ENCODE peak calls at places on chromosomes 3 and 15, in five cellular contexts. Y is left lung; Z is heart left ventricle; S is naive thymus-derived CD4-positive, alpha-beta T cell; G is tibial artery. N is an unnamed sample.

GRCh38 chr15:67828379-67828968 is 3.2 kb downstream of the SKOR1 start:
- DNase-seq in S (no peak), Y (no peak), G (peak; percentile 61), Z (no peak), N (no peak)

GRCh38 chr3:15651396-15651795 is 49.9 kb downstream of the BTD start:
- DNase-seq in Z (no peak), Y (no peak), S (no peak), G (no peak), N (no peak)

GRCh38 chr3:149375824-149376196 is 1.6 kb downstream of the TM4SF1 start:
- DNase-seq in S (no peak), Z (no peak), G (no peak), Y (no peak), N (no peak)

GRCh38 chr15:85457392-85457968 is 77.1 kb downstream of the AKAP13 start:
- DNase-seq in Y (no peak), S (no peak), Z (no peak), G (no peak), N (no peak)

GRCh38 chr15:82543155-82543554 is 2.9 kb upstream of the RPS17 start:
- DNase-seq in S (no peak), Y (no peak), G (no peak), Z (no peak), N (peak; percentile 77)

GRCh38 chr3:196774191-196774820 is 34.6 kb downstream of the PAK2 start:
- DNase-seq in G (no peak), Z (no peak), S (no peak), Y (no peak), N (peak; percentile 66)

GRCh38 chr15:92073044-92073785 is 219.7 kb downstream of the SLCO3A1 start:
- DNase-seq in S (no peak), Y (no peak), Z (no peak), G (no peak), N (no peak)

GRCh38 chr3:16632395-16632794 is 27.2 kb upstream of the DAZL start:
- DNase-seq in Y (no peak), S (no peak), G (no peak), Z (no peak), N (no peak)

GRCh38 chr3:191141728-191142127 is 57.3 kb upstream of the OSTN start:
- DNase-seq in G (no peak), Y (no peak), Z (no peak), S (no peak), N (peak; percentile 90)

GRCh38 chr3:65018801-65019200 is 331.0 kb upstream of the ADAMTS9 start:
- DNase-seq in S (no peak), Z (no peak), G (no peak), Y (no peak), N (no peak)

GRCh38 chr15:62610499-62610898 is 432.0 kb upstream of the TPM1 start:
- DNase-seq in Y (no peak), Z (no peak), S (no peak), G (no peak), N (no peak)

GRCh38 chr3:74844428-74844827 is 230.0 kb upstream of the CNTN3 start:
- DNase-seq in S (no peak), G (no peak), Y (no peak), Z (no peak), N (peak; percentile 31)

GRCh38 chr3:113212155-113212844 is 943 bp downstream of the BOC start:
- DNase-seq in Z (no peak), G (no peak), S (no peak), Y (no peak), N (peak; percentile 69)

GRCh38 chr15:68700395-68701123 is 120.1 kb downstream of the ANP32A start:
- DNase-seq in Z (peak; percentile 84), G (peak; percentile 85), Y (no peak), S (no peak), N (peak; percentile 80)

GRCh38 chr15:66126057-66126855 is 127.3 kb downstream of the MEGF11 start:
- DNase-seq in S (no peak), Z (no peak), Y (no peak), G (no peak), N (no peak)
- H3K27me3 ChIP-seq in S (no peaks in the 10 kb centered on the region), Z (no peaks in the 10 kb centered on the region), Y (no peaks in the 10 kb centered on the region), G (no peaks in the 10 kb centered on the region), N (peaks cover 71% of the 10 kb centered on the region)

DNA sequence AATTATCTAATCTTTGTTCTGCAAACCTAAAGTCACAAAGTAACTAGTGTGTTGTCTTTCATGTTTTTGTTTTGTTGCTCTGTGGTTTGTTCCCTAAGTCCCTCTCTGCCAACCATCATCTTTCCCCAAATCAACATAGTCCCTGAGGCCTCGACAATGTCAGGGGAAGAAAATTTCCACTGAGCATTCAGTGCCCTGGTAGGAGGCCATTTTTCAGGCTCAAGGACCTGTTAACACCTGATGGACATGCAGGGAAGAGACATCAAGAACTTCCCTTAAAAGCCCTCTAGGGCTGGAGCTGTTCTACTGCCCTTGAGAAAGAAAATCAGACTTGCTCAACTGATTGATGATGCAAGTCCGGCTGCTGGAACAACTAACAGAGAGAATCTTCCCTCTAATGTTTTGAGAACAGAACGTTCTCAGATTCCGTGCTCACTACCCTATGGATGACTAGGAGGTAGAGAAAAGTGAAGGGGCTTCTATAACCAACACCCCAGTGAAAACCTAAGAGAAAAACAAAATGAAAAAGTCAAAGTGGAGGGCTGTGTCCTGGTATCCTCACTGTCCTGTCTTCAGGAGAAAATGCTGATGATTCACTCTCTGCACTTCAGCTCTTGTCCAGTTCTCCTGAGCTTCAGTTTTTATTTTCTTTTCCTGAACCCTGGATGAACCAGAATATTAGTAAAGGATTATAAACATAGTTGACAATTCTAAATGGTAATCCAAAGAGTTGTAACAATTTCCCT is 373.1 kb downstream of the FOXP1 start:
- DNase-seq in G (peak; percentile 84), Z (no peak), S (no peak), Y (no peak), N (peak; percentile 84)
- H3K27me3 ChIP-seq in G (no peaks in the 10 kb centered on the region), Z (no peaks in the 10 kb centered on the region), S (no peaks in the 10 kb centered on the region), Y (no peaks in the 10 kb centered on the region), N (no peaks in the 10 kb centered on the region)

DNA sequence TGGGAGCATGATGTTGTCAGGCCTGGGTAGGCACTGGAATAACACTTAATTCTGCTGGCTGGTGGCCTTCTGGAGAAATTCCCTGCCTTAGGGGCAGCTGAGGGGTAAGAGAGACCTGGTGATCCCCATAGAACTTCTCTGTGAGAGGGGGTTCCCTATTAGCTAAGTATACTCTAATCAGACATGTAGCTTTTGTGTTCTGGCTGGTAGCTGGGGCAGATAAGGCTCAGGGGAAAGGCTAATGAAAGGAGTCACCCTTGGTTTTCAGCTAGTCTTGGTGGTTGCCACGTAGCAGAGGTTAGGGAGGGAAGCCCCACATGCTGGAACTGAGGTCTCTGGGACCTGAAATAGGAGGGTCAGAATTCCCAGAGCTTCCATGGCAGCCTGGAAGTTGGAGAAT is 961 bp upstream of the HDDC3 start:
- DNase-seq in Y (no peak), Z (no peak), G (no peak), S (no peak), N (no peak)
- H3K27me3 ChIP-seq in Y (no peaks in the 10 kb centered on the region), Z (no peaks in the 10 kb centered on the region), G (no peaks in the 10 kb centered on the region), S (no peaks in the 10 kb centered on the region), N (no peaks in the 10 kb centered on the region)

GRCh38 chr15:88663216-88663615 is 24.4 kb downstream of the ISG20 start:
- DNase-seq in S (no peak), Z (no peak), G (peak; percentile 88), Y (no peak), N (peak; percentile 33)
- H3K27me3 ChIP-seq in S (no peaks in the 10 kb centered on the region), Z (no peaks in the 10 kb centered on the region), G (no peaks in the 10 kb centered on the region), Y (no peaks in the 10 kb centered on the region), N (no peaks in the 10 kb centered on the region)

DNA sequence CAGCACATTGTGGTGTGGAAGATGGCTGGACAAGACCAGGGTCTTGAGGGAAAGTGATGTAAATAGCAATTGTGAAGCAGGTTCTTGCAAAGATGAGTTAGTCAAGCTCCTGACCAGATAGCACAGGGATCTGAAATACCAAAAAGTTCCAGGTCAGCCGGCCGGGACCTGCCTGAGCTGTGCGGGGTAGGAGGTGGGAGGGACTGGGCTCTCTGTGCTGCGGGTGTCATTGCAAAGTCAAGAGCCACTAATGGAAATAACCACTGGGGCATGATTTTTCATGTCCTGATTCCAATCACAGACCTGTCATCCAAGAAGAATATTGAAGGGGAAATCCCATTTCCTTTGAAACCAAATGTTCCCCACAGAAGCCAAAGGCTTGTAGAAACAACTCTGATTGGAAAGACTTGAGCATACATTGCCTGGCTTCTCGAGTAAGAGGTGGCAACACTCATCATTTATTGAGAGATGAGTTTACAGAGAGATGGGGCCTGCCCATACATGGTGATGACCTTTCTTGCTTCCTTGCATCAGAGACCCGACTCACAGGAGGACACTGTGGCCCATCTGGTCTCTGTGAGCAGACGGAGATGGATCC is 44.2 kb upstream of the KY start:
- DNase-seq in G (no peak), Z (no peak), S (no peak), Y (no peak), N (no peak)
- H3K27me3 ChIP-seq in G (no peaks in the 10 kb centered on the region), Z (no peaks in the 10 kb centered on the region), S (no peaks in the 10 kb centered on the region), Y (no peaks in the 10 kb centered on the region), N (no peaks in the 10 kb centered on the region)

DNA sequence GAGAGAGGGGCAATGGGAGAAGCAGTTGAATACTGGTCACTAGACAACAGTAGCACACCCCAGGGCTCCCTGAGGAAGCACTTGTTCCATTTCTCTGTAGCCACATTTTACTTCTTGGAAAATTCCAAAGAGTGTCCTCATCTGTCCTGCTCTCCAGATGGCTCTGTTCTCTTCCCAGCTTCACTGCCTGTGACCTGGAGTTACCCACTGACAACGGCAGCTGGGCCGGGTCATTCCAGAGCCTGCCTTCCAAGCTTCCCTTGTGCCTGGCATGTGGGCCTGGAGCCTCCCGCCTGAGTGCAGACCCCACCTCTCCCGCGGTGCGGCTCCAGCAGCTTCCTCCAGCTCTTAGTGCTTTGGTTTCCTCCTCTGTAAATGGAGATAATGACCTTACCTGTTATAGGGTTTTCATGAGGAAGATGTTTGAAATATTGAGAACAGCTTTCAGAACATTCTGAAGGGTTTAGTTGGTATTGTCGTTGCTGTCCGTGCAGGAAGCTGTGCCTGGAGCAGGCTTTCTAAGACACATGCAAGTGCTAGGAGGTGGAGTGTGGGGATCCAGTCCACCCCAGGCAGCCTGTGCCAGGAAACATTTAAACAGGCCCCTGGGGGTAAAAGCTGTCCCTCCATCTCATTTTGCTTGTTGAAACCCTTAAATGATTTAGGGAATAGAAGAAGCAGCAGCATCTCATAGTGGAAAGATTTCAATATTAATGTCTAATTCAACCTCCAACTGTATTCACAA is 24.8 kb downstream of the EFCC1 start:
- DNase-seq in G (peak; percentile 39), S (no peak), Z (peak; percentile 71), Y (no peak), N (no peak)
- H3K27me3 ChIP-seq in G (no peaks in the 10 kb centered on the region), S (no peaks in the 10 kb centered on the region), Z (no peaks in the 10 kb centered on the region), Y (no peaks in the 10 kb centered on the region), N (peaks cover 47% of the 10 kb centered on the region)

GRCh38 chr3:131819656-131820055 is 215.2 kb downstream of the CPNE4 start:
- DNase-seq in S (no peak), Y (no peak), G (no peak), Z (peak; percentile 23), N (no peak)

GRCh38 chr3:131821376-131821775 is 213.4 kb downstream of the CPNE4 start:
- DNase-seq in Z (peak; percentile 16), G (no peak), S (no peak), Y (no peak), N (no peak)
- H3K27me3 ChIP-seq in Z (no peaks in the 10 kb centered on the region), G (no peaks in the 10 kb centered on the region), S (no peaks in the 10 kb centered on the region), Y (no peaks in the 10 kb centered on the region), N (peaks cover 5% of the 10 kb centered on the region)

DNA sequence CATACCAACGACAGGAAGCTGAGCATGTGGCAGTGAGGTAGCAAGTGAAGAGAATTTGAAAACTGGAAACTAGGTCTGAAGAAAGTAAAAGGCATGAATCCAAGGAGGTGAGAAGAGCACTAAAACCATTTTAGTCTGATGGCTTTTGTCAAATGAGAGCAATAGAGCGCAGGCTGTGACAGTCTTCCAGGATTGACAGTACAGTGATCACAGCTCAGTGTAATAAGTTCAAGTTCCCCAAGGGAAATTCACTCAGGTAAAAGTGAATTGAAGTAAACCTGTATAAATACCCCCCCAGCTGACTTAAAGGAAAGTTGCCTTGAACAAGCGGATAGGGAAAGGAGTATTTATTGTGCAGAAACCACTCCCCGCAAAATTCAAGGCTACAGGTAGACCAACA is 224.2 kb upstream of the CRBN start:
- DNase-seq in Y (no peak), Z (no peak), G (no peak), S (no peak), N (no peak)
- H3K27me3 ChIP-seq in Y (no peaks in the 10 kb centered on the region), Z (no peaks in the 10 kb centered on the region), G (no peaks in the 10 kb centered on the region), S (no peaks in the 10 kb centered on the region), N (no peaks in the 10 kb centered on the region)

GRCh38 chr15:89416339-89417183 is 79.8 kb downstream of the RHCG start:
- DNase-seq in Y (peak; percentile 55), S (peak; percentile 34), G (no peak), Z (peak; percentile 30), N (peak; percentile 83)
- H3K27me3 ChIP-seq in Y (peaks cover 77% of the 10 kb centered on the region), S (peaks cover 15% of the 10 kb centered on the region), G (no peaks in the 10 kb centered on the region), Z (peaks cover 75% of the 10 kb centered on the region), N (peaks cover 78% of the 10 kb centered on the region)